ENCODE peak calls at places on chromosomes 4 and X, in four cellular contexts. G is fibroblast of lung, T is mammary epithelial cell, U is cardiac muscle cell. K is an unnamed sample. For H3K4me1 and H3K27me3, the result is how much of the 10 kb centered on the place peaks cover.

GRCh38 chr4:175656615-175657014 is 155.4 kb downstream of the GPM6A start:
- DNase-seq in G (no peak), T (no peak), U (no peak), K (no peak)

GRCh38 chr4:73075832-73076231 is 6.3 kb upstream of the COX18 start:
- DNase-seq in G (no peak), T (no peak), U (no peak), K (no peak)

GRCh38 chr4:123127218-123127617 is 204.8 kb upstream of the NUDT6 start:
- DNase-seq in G (peak), T (peak), U (peak), K (no peak)

GRCh38 chr4:14879643-14880042 is 122.6 kb upstream of the CPEB2 start:
- DNase-seq in G (no peak), T (peak), U (no peak), K (no peak)

GRCh38 chrX:20197641-20198210 is 56.1 kb upstream of the EIF1AX start:
- DNase-seq in G (no peak), T (no peak), U (no peak), K (no peak)

GRCh38 chr4:157244348-157244747 is 23.8 kb downstream of the GRIA2 start:
- DNase-seq in G (no peak), T (no peak), U (no peak), K (no peak)

GRCh38 chr4:74228691-74229640 is 71.0 kb downstream of the MTHFD2L start:
- DNase-seq in G (peak), T (peak), U (peak), K (peak)

GRCh38 chr4:23153076-23153475 is 460.3 kb downstream of the GBA3 start:
- DNase-seq in G (peak), T (no peak), U (peak), K (no peak)

GRCh38 chrX:93874554-93874953 is 200.5 kb downstream of the FAM133A start:
- DNase-seq in G (no peak), T (peak), U (peak), K (peak)

GRCh38 chrX:105173071-105173470 is 47.4 kb downstream of the TEX13A start:
- DNase-seq in G (no peak), T (no peak), U (no peak), K (no peak)

GRCh38 chrX:28675173-28675572 is 87.9 kb downstream of the IL1RAPL1 start:
- DNase-seq in G (no peak), T (no peak), U (no peak), K (peak)

GRCh38 chr4:15040916-15041463 is 38.7 kb downstream of the CPEB2 start:
- DNase-seq in G (peak), T (no peak), U (peak), K (no peak)

GRCh38 chr4:21792736-21793135 is 155.8 kb downstream of the KCNIP4 start:
- DNase-seq in G (no peak), T (no peak), U (no peak), K (no peak)

GRCh38 chrX:72027914-72028307 is 103.8 kb downstream of the RTL5 start:
- DNase-seq in G (no peak), T (no peak), U (no peak), K (no peak)
- H3K4me3 ChIP-seq in G (no peak), T (no peak), U (no peak), K (no peak)

GRCh38 chr4:144259285-144259684 is 118.8 kb upstream of the GYPA start:
- DNase-seq in G (no peak), T (no peak), U (no peak), K (no peak)
- H3K4me1 ChIP-seq in G (under half), T (under half), U (under half), K (under half)

GRCh38 chr4:6221296-6221850 is 21.0 kb upstream of the JAKMIP1 start:
- DNase-seq in G (no peak), T (no peak), U (no peak), K (no peak)

GRCh38 chr4:6225469-6225868 is 25.1 kb upstream of the JAKMIP1 start:
- DNase-seq in G (peak), T (peak), U (peak), K (peak)

GRCh38 chr4:6224725-6225124 is 24.4 kb upstream of the JAKMIP1 start:
- DNase-seq in G (no peak), T (no peak), U (no peak), K (no peak)

GRCh38 chr4:6222761-6223292 is 22.5 kb upstream of the JAKMIP1 start:
- DNase-seq in G (no peak), T (peak), U (peak), K (no peak)

DNA sequence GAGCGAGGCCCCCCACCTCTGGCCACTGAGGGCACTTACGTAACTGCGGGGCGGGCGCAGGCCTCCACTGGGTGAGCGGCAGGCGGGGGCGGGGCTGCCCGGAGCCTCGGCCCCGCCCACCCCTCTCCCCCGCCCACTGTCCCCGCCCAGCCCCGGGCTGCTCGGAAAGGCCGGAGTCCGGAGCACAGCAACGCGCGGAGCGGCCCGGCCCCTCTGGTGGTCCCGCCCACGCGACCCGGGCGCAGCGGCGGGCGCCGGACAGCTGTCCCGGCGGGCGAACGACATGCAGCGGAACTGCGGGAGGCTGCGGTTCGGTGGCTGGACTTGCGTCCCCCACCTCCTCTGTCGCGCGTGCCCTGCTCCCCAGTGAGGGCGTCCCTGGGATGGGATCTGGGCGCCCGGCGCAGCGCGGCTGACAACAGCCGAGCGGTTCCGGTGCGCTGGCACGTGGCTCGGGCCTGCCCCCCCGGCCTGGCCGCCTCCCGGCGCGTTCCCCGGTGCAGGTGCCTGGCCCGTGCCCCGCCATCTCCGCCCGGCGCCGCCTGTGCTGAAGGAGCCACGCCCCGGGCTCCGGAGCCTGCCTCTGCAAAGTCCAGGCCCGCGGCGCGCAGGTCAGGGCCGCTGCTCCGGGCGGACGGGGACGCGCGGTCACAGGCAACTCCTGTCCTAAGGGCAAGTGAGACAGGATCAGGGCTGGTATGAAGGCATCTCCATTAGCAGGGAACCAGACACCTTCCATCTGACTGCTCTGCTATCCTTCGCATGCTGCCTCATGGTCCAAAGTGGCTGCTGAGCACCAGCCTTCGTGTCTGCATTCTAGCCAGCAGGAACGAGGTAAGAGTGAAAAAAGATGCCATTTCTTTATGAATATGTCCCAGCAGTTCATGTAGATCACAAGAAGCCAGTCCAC is 21.8 kb upstream of the JAKMIP1 start:
- DNase-seq in G (no peak), T (peak), U (peak), K (no peak)
- H3K27me3 ChIP-seq in G (under half), T (under half), U (under half), K (under half)

GRCh38 chr4:140800686-140801085 is 44.5 kb upstream of the TBC1D9 start:
- DNase-seq in G (no peak), T (no peak), U (no peak), K (no peak)
- H3K4me3 ChIP-seq in G (no peak), T (no peak), U (no peak), K (no peak)

GRCh38 chr4:139916041-139916440 is 237.9 kb downstream of the MAML3 start:
- DNase-seq in G (no peak), T (no peak), U (no peak), K (no peak)

GRCh38 chr4:139919513-139919912 is 234.5 kb downstream of the MAML3 start:
- DNase-seq in G (peak), T (no peak), U (peak), K (peak)

GRCh38 chr4:139918591-139918990 is 235.4 kb downstream of the MAML3 start:
- DNase-seq in G (no peak), T (no peak), U (no peak), K (no peak)

GRCh38 chr4:139918994-139919393 is 235.0 kb downstream of the MAML3 start:
- DNase-seq in G (no peak), T (no peak), U (no peak), K (no peak)

DNA sequence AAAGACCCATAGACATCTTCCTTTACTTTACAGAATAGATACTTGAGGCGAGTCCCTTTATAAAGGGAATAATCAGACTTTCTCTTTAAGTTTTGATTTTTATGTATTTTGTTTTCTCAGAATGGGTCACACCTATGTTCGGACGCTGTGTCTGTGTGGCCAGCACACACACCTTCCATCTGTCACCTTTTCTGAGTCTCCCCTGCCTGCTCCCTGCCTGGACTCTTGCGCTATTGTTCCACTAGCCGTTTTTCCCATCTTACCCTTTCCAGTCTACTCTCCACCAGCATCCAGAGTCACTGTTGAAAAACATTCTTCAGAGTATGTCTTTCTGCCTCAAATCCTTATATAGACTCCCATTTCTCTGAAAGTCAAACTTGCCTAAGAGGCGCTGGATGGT is 236.1 kb downstream of the MAML3 start:
- DNase-seq in G (no peak), T (no peak), U (no peak), K (no peak)
- H3K4me1 ChIP-seq in G (under half), T (under half), U (half or more), K (under half)

GRCh38 chrX:133529578-133529977 is 114.3 kb upstream of the GPC4 start:
- DNase-seq in G (no peak), T (no peak), U (no peak), K (no peak)

GRCh38 chrX:133523526-133523925 is 108.2 kb upstream of the GPC4 start:
- DNase-seq in G (no peak), T (no peak), U (no peak), K (no peak)

GRCh38 chrX:133531012-133531411 is 115.7 kb upstream of the GPC4 start:
- DNase-seq in G (peak), T (no peak), U (peak), K (no peak)

GRCh38 chrX:133527415-133527814 is 112.1 kb upstream of the GPC4 start:
- DNase-seq in G (no peak), T (peak), U (peak), K (no peak)

DNA sequence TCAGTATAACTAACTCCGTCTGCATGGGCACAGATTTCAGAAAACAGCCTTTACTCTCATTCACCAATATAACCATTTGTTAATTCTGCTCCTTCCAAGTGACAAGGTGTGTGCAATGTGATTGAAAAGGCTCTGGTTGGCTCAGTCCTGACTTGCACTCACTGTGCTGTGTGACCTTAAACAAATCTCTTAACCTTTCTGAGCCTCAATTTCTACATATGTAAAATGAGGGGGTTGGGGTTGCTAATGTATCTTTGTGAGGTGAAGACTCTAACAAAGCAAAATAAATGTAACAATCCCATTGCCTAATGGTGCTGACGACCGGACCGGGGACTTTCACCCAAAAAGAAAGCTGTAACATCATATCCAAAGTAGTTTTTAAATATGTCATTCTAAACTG is 112.5 kb upstream of the GPC4 start:
- DNase-seq in G (no peak), T (no peak), U (no peak), K (no peak)
- H3K27me3 ChIP-seq in G (under half), T (under half), U (under half), K (under half)

DNA sequence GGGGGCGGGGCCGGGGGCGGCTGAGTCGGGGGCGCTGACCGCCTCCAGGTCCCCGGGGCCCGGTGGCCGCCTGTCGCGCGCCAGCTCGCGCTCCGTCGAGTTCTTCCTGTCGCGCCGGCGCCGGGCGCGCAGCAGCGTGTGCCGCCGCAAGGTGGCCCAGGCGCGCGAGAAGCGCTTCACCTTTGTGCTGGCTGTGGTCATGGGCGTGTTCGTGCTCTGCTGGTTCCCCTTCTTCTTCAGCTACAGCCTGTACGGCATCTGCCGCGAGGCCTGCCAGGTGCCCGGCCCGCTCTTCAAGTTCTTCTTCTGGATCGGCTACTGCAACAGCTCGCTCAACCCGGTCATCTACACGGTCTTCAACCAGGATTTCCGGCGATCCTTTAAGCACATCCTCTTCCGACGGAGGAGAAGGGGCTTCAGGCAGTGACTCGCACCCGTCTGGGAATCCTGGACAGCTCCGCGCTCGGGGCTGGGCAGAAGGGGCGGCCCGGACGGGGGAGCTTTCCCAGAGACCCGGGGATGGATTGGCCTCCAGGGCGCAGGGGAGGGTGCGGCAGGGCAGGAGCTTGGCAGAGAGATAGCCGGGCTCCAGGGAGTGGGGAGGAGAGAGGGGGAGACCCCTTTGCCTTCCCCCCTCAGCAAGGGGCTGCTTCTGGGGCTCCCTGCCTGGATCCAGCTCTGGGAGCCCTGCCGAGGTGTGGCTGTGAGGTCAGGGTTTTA is 1.5 kb downstream of the ADRA2C start:
- DNase-seq in G (no peak), T (peak), U (peak), K (no peak)
- H3K4me3 ChIP-seq in G (no peak), T (no peak), U (no peak), K (no peak)